ENCODE peak calls at places on chromosomes 6 and 20, in seven cellular contexts. One of them, this sample, is unnamed.

GRCh38 chr20:22339091-22339881 is 245.1 kb downstream of the FOXA2 start:
- DNase-seq in left lung: no peak
- DNase-seq in mucosa of descending colon: peak; percentile 89
- DNase-seq in IMR-90: peak; percentile 63
- DNase-seq in DND-41: peak; percentile 59
- DNase-seq in neural progenitor cell: peak; percentile 87
- DNase-seq in fibroblast of lung: peak; percentile 34
- DNase-seq in this sample: no peak

GRCh38 chr6:149031545-149032317 is 284.9 kb downstream of the UST start:
- DNase-seq in left lung: no peak
- DNase-seq in mucosa of descending colon: no peak
- DNase-seq in IMR-90: peak; percentile 85
- DNase-seq in DND-41: peak; percentile 27
- DNase-seq in neural progenitor cell: no peak
- DNase-seq in fibroblast of lung: peak; percentile 96
- DNase-seq in this sample: no peak

GRCh38 chr20:49475292-49475691 is 7.2 kb downstream of the KCNB1 start:
- DNase-seq in left lung: no peak
- DNase-seq in mucosa of descending colon: no peak
- DNase-seq in IMR-90: no peak
- DNase-seq in DND-41: no peak
- DNase-seq in neural progenitor cell: no peak
- DNase-seq in fibroblast of lung: no peak
- DNase-seq in this sample: no peak

GRCh38 chr6:74075323-74075722 is 379.3 kb downstream of the CD109 start:
- DNase-seq in left lung: no peak
- DNase-seq in mucosa of descending colon: peak; percentile 27
- DNase-seq in IMR-90: peak; percentile 26
- DNase-seq in DND-41: no peak
- DNase-seq in neural progenitor cell: no peak
- DNase-seq in fibroblast of lung: no peak
- DNase-seq in this sample: no peak

GRCh38 chr6:107237992-107238660 is 122.8 kb upstream of the BEND3 start:
- DNase-seq in left lung: no peak
- DNase-seq in mucosa of descending colon: no peak
- DNase-seq in IMR-90: peak; percentile 74
- DNase-seq in DND-41: no peak
- DNase-seq in neural progenitor cell: no peak
- DNase-seq in fibroblast of lung: peak; percentile 69
- DNase-seq in this sample: no peak

GRCh38 chr20:17901971-17902370 is 66.6 kb downstream of the SNX5 start:
- DNase-seq in left lung: no peak
- DNase-seq in mucosa of descending colon: no peak
- DNase-seq in IMR-90: no peak
- DNase-seq in DND-41: no peak
- DNase-seq in neural progenitor cell: no peak
- DNase-seq in fibroblast of lung: no peak
- DNase-seq in this sample: no peak

GRCh38 chr6:148878683-148879082 is 131.9 kb downstream of the UST start:
- DNase-seq in left lung: no peak
- DNase-seq in mucosa of descending colon: no peak
- DNase-seq in IMR-90: no peak
- DNase-seq in DND-41: no peak
- DNase-seq in neural progenitor cell: no peak
- DNase-seq in fibroblast of lung: no peak
- DNase-seq in this sample: no peak

GRCh38 chr6:83854766-83855165 is 1.6 kb downstream of the RIPPLY2 start:
- DNase-seq in left lung: no peak
- DNase-seq in mucosa of descending colon: no peak
- DNase-seq in IMR-90: no peak
- DNase-seq in DND-41: no peak
- DNase-seq in neural progenitor cell: no peak
- DNase-seq in fibroblast of lung: no peak
- DNase-seq in this sample: no peak

GRCh38 chr6:4281341-4282293 is 146.2 kb upstream of the ECI2 start:
- DNase-seq in left lung: peak; percentile 85
- DNase-seq in mucosa of descending colon: peak; percentile 65
- DNase-seq in IMR-90: peak; percentile 62
- DNase-seq in DND-41: no peak
- DNase-seq in neural progenitor cell: peak; percentile 67
- DNase-seq in fibroblast of lung: peak; percentile 78
- DNase-seq in this sample: peak; percentile 43

GRCh38 chr6:91098006-91098405 is 511.1 kb upstream of the MAP3K7 start:
- DNase-seq in left lung: no peak
- DNase-seq in mucosa of descending colon: no peak
- DNase-seq in IMR-90: no peak
- DNase-seq in DND-41: no peak
- DNase-seq in neural progenitor cell: no peak
- DNase-seq in fibroblast of lung: peak; percentile 19
- DNase-seq in this sample: no peak

GRCh38 chr6:17831135-17831534 is 124.4 kb upstream of the NUP153 start:
- DNase-seq in left lung: no peak
- DNase-seq in mucosa of descending colon: no peak
- DNase-seq in IMR-90: peak; percentile 83
- DNase-seq in DND-41: no peak
- DNase-seq in neural progenitor cell: no peak
- DNase-seq in fibroblast of lung: peak; percentile 86
- DNase-seq in this sample: no peak

GRCh38 chr6:49570474-49571079 is 20.1 kb downstream of the C6orf141 start:
- DNase-seq in left lung: no peak
- DNase-seq in mucosa of descending colon: no peak
- DNase-seq in IMR-90: peak; percentile 1
- DNase-seq in DND-41: no peak
- DNase-seq in neural progenitor cell: no peak
- DNase-seq in fibroblast of lung: peak; percentile 35
- DNase-seq in this sample: no peak

GRCh38 chr6:133590196-133590595 is 298.7 kb upstream of the TCF21 start:
- DNase-seq in left lung: no peak
- DNase-seq in mucosa of descending colon: no peak
- DNase-seq in IMR-90: no peak
- DNase-seq in DND-41: no peak
- DNase-seq in neural progenitor cell: peak; percentile 47
- DNase-seq in fibroblast of lung: no peak
- DNase-seq in this sample: no peak

GRCh38 chr20:50655325-50655880 is 35.9 kb downstream of the RIPOR3 start:
- DNase-seq in left lung: no peak
- DNase-seq in mucosa of descending colon: peak; percentile 61
- DNase-seq in IMR-90: peak; percentile 88
- DNase-seq in DND-41: no peak
- DNase-seq in neural progenitor cell: peak; percentile 46
- DNase-seq in fibroblast of lung: peak; percentile 75
- DNase-seq in this sample: no peak

GRCh38 chr20:38833857-38834164 is 28.3 kb downstream of the PPP1R16B start:
- DNase-seq in left lung: no peak
- DNase-seq in mucosa of descending colon: no peak
- DNase-seq in IMR-90: no peak
- DNase-seq in DND-41: peak; percentile 22
- DNase-seq in neural progenitor cell: no peak
- DNase-seq in fibroblast of lung: no peak
- DNase-seq in this sample: no peak

GRCh38 chr6:33075208-33075567 is 602 bp upstream of the HLA-DPB1 start:
- DNase-seq in left lung: no peak
- DNase-seq in mucosa of descending colon: no peak
- DNase-seq in IMR-90: no peak
- DNase-seq in DND-41: no peak
- DNase-seq in neural progenitor cell: no peak
- DNase-seq in fibroblast of lung: no peak
- DNase-seq in this sample: no peak

GRCh38 chr20:53884859-53885654 is 185.3 kb downstream of the BCAS1 start:
- DNase-seq in left lung: no peak
- DNase-seq in mucosa of descending colon: no peak
- DNase-seq in IMR-90: no peak
- DNase-seq in DND-41: no peak
- DNase-seq in neural progenitor cell: no peak
- DNase-seq in fibroblast of lung: peak; percentile 61
- DNase-seq in this sample: no peak

GRCh38 chr6:155317186-155317585 is 2.9 kb upstream of the TFB1M start:
- DNase-seq in left lung: no peak
- DNase-seq in mucosa of descending colon: no peak
- DNase-seq in IMR-90: peak; percentile 10
- DNase-seq in DND-41: no peak
- DNase-seq in neural progenitor cell: no peak
- DNase-seq in fibroblast of lung: no peak
- DNase-seq in this sample: no peak

GRCh38 chr6:128388380-128388779 is 132.0 kb downstream of the PTPRK start:
- DNase-seq in left lung: no peak
- DNase-seq in mucosa of descending colon: no peak
- DNase-seq in IMR-90: no peak
- DNase-seq in DND-41: no peak
- DNase-seq in neural progenitor cell: no peak
- DNase-seq in fibroblast of lung: no peak
- DNase-seq in this sample: no peak

GRCh38 chr6:128395596-128395995 is 124.8 kb downstream of the PTPRK start:
- DNase-seq in left lung: no peak
- DNase-seq in mucosa of descending colon: no peak
- DNase-seq in IMR-90: no peak
- DNase-seq in DND-41: no peak
- DNase-seq in neural progenitor cell: no peak
- DNase-seq in fibroblast of lung: no peak
- DNase-seq in this sample: no peak

GRCh38 chr6:128394171-128394570 is 126.2 kb downstream of the PTPRK start:
- DNase-seq in left lung: no peak
- DNase-seq in mucosa of descending colon: no peak
- DNase-seq in IMR-90: peak; percentile 44
- DNase-seq in DND-41: no peak
- DNase-seq in neural progenitor cell: no peak
- DNase-seq in fibroblast of lung: peak; percentile 30
- DNase-seq in this sample: no peak

DNA sequence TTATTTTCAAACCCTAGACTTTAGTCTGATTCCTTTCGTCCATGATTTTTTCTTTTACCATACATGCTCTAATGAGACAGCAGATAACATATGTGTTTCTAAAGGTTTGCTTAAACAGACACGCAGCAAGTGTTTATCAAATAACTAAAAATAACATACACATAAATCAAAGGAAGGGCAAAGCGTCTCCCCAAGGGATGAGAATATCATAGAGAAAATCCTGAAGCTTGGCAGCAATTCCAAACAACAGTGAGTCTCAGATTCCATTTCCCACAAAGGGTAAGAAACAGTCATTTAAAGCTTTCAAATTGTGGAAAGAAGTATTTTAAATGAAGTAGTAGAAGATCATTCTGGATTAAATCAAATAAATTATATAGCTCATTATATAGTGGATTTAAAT is 130.2 kb downstream of the PTPRK start:
- DNase-seq in left lung: no peak
- DNase-seq in mucosa of descending colon: no peak
- DNase-seq in IMR-90: no peak
- DNase-seq in DND-41: no peak
- DNase-seq in neural progenitor cell: no peak
- DNase-seq in fibroblast of lung: peak; percentile 14
- DNase-seq in this sample: no peak
- H3K9me3 ChIP-seq in left lung: no peaks in the 10 kb centered on the region
- H3K9me3 ChIP-seq in mucosa of descending colon: no peaks in the 10 kb centered on the region
- H3K9me3 ChIP-seq in IMR-90: no peaks in the 10 kb centered on the region
- H3K9me3 ChIP-seq in DND-41: no peaks in the 10 kb centered on the region
- H3K9me3 ChIP-seq in neural progenitor cell: no peaks in the 10 kb centered on the region
- H3K9me3 ChIP-seq in fibroblast of lung: no peaks in the 10 kb centered on the region
- H3K9me3 ChIP-seq in this sample: no peaks in the 10 kb centered on the region

DNA sequence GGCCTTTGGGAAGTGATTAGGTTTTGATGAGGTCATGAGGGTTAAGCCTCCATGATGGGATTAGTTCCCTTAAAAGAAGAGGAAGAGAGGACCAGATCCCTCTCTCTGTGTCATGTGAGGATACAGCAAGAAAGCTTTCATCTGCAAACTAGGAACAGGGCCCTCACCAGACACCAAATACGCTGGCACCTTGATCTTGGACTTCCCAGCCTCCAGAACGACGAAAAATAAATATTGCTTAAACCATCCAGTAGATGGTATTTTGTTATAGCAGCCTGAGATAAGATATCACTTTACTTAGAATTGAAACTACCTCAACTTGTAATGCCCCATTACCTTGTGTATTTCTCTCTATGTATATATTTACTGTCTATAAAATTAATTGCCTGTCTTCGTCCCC is 65.4 kb upstream of the NNAT start:
- DNase-seq in left lung: no peak
- DNase-seq in mucosa of descending colon: no peak
- DNase-seq in IMR-90: no peak
- DNase-seq in DND-41: no peak
- DNase-seq in neural progenitor cell: no peak
- DNase-seq in fibroblast of lung: no peak
- DNase-seq in this sample: no peak
- H3K9me3 ChIP-seq in left lung: no peaks in the 10 kb centered on the region
- H3K9me3 ChIP-seq in mucosa of descending colon: peaks cover 18% of the 10 kb centered on the region
- H3K9me3 ChIP-seq in IMR-90: peaks cover 21% of the 10 kb centered on the region
- H3K9me3 ChIP-seq in DND-41: peaks cover 9% of the 10 kb centered on the region
- H3K9me3 ChIP-seq in neural progenitor cell: no peaks in the 10 kb centered on the region
- H3K9me3 ChIP-seq in fibroblast of lung: no peaks in the 10 kb centered on the region
- H3K9me3 ChIP-seq in this sample: no peaks in the 10 kb centered on the region

DNA sequence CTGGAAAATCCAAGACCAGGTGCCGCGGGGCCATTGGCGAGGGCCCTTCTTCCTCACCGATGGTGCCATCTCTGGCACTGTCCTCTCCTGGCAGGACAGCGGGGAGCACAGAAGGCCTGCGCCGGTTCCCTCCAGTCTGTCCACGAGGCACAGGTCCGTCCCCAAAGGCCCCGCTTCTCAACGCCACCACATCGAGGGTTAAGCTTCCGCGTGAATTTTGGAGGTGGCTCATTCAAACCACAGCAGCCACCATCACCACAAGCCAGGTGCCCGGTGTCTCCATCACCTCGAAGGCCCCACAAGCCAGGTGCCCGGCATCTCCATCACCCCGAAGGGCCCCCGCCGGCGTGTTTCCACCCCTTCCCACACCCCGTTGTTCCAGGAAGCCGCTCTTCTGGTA is 10.1 kb upstream of the KIF25 start:
- DNase-seq in left lung: no peak
- DNase-seq in mucosa of descending colon: no peak
- DNase-seq in IMR-90: no peak
- DNase-seq in DND-41: no peak
- DNase-seq in neural progenitor cell: no peak
- DNase-seq in fibroblast of lung: no peak
- DNase-seq in this sample: no peak
- H3K9me3 ChIP-seq in left lung: no peaks in the 10 kb centered on the region
- H3K9me3 ChIP-seq in mucosa of descending colon: no peaks in the 10 kb centered on the region
- H3K9me3 ChIP-seq in IMR-90: no peaks in the 10 kb centered on the region
- H3K9me3 ChIP-seq in DND-41: peaks cover 10% of the 10 kb centered on the region
- H3K9me3 ChIP-seq in neural progenitor cell: no peaks in the 10 kb centered on the region
- H3K9me3 ChIP-seq in fibroblast of lung: no peaks in the 10 kb centered on the region
- H3K9me3 ChIP-seq in this sample: no peaks in the 10 kb centered on the region

DNA sequence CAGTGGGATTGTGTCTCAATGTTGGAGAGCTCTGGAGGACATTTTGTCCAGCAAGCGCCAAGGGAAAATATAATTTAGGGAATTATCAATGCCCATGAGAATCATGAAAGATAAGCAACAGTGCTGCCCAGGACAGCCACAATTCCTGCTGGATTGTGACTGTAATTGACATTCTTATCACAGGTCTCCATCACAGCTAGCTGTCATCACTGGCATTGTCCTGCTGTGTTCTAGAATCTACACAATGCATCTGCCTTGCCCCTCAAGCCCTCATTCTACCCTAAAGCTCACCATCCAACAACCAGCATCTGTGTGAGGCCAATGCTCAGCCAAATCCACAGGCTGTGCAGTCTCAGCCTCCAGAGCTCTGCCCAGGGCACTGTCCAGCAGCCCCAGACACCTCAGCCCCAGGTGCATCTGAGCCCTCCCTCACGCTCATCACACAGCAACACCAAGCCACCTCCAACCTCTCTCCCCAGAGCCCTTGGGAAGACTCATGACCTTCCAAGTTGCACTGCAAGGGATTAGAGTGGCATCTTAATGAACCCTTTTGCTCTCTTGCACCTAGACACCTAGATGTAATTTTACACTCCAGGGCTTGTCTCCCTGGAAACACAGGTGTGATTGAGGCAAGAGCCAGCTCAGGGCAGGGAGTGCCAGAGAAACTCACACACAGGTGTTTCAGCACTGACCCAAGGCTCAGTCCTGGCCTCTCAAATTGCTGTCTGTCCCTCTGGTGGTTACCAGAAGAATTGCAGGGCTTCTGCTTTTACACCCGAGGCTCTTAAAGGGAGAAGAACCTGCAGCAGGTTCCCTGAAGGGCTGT is 85.2 kb upstream of the PHACTR3 start:
- DNase-seq in left lung: no peak
- DNase-seq in mucosa of descending colon: peak; percentile 42
- DNase-seq in IMR-90: peak; percentile 47
- DNase-seq in DND-41: peak; percentile 49
- DNase-seq in neural progenitor cell: peak; percentile 74
- DNase-seq in fibroblast of lung: peak; percentile 28
- DNase-seq in this sample: peak; percentile 60
- H3K9me3 ChIP-seq in left lung: no peaks in the 10 kb centered on the region
- H3K9me3 ChIP-seq in mucosa of descending colon: no peaks in the 10 kb centered on the region
- H3K9me3 ChIP-seq in IMR-90: no peaks in the 10 kb centered on the region
- H3K9me3 ChIP-seq in DND-41: no peaks in the 10 kb centered on the region
- H3K9me3 ChIP-seq in neural progenitor cell: no peaks in the 10 kb centered on the region
- H3K9me3 ChIP-seq in fibroblast of lung: no peaks in the 10 kb centered on the region
- H3K9me3 ChIP-seq in this sample: no peaks in the 10 kb centered on the region